ENCODE peak calls at places on chromosome 21, in five cellular contexts. O is CD4-positive, alpha-beta T cell; D is tibial nerve; K is lower leg skin; N is endothelial cell. J is an unnamed sample.

GRCh38 chr21:22536511-22536910 is 1538.3 kb downstream of the NCAM2 start:
- DNase-seq in O (no peak), D (no peak), K (no peak), N (no peak), J (no peak)

GRCh38 chr21:27269646-27270045 is 302.8 kb upstream of the ADAMTS5 start:
- DNase-seq in O (no peak), D (no peak), K (no peak), N (no peak), J (peak)

GRCh38 chr21:46099476-46099875 is 1.6 kb downstream of the COL6A2 start:
- DNase-seq in O (no peak), D (peak), K (peak), N (peak), J (no peak)

GRCh38 chr21:28336299-28336698 is 656.4 kb downstream of the LTN1 start:
- DNase-seq in O (no peak), D (no peak), K (no peak), N (no peak), J (peak)

GRCh38 chr21:34771512-34772028 is 102.8 kb downstream of the CLIC6 start:
- DNase-seq in O (no peak), D (no peak), K (no peak), N (no peak), J (no peak)

GRCh38 chr21:14846619-14847018 is 218.2 kb downstream of the NRIP1 start:
- DNase-seq in O (no peak), D (no peak), K (no peak), N (no peak), J (no peak)

GRCh38 chr21:14737922-14738321 is 191.8 kb upstream of the SAMSN1 start:
- DNase-seq in O (no peak), D (no peak), K (no peak), N (peak), J (peak)

GRCh38 chr21:14766241-14766640 is 220.1 kb upstream of the SAMSN1 start:
- DNase-seq in O (no peak), D (no peak), K (no peak), N (no peak), J (no peak)

GRCh38 chr21:39144191-39144590 is 39.1 kb downstream of the PSMG1 start:
- DNase-seq in O (no peak), D (no peak), K (no peak), N (no peak), J (no peak)

GRCh38 chr21:46118305-46118870 is 20.5 kb downstream of the COL6A2 start:
- DNase-seq in O (no peak), D (peak), K (peak), N (peak), J (no peak)

GRCh38 chr21:28832013-28832714 is 160.5 kb downstream of the LTN1 start:
- DNase-seq in O (no peak), D (no peak), K (no peak), N (no peak), J (no peak)

GRCh38 chr21:35203093-35204021 is 154.3 kb upstream of the RUNX1 start:
- DNase-seq in O (no peak), D (no peak), K (no peak), N (no peak), J (no peak)

GRCh38 chr21:29181799-29182470 is 51.5 kb downstream of the MAP3K7CL start:
- DNase-seq in O (no peak), D (no peak), K (no peak), N (no peak), J (peak)

GRCh38 chr21:28393279-28393678 is 599.4 kb downstream of the LTN1 start:
- DNase-seq in O (no peak), D (no peak), K (no peak), N (no peak), J (peak)

GRCh38 chr21:44667612-44668011 is 885 bp upstream of the KRTAP12-2 start:
- DNase-seq in O (no peak), D (no peak), K (no peak), N (no peak), J (no peak)

GRCh38 chr21:44664691-44665090 is 2.0 kb downstream of the KRTAP12-2 start:
- DNase-seq in O (no peak), D (no peak), K (peak), N (no peak), J (no peak)

GRCh38 chr21:44671911-44672310 is 5.2 kb upstream of the KRTAP12-2 start:
- DNase-seq in O (no peak), D (no peak), K (no peak), N (no peak), J (no peak)

GRCh38 chr21:44670642-44671432 is 4.1 kb upstream of the KRTAP12-2 start:
- DNase-seq in O (no peak), D (no peak), K (peak), N (no peak), J (no peak)

GRCh38 chr21:44666401-44667320 is at the start of gene KRTAP12-2:
- DNase-seq in O (no peak), D (no peak), K (peak), N (no peak), J (no peak)
- TF ChIP-seq CTCF in O (no peak), D (no peak), K (no peak), N (no peak), J (no peak)

GRCh38 chr21:42042651-42043050 is 28.5 kb upstream of the UMODL1 start:
- DNase-seq in O (no peak), D (no peak), K (no peak), N (no peak), J (no peak)

GRCh38 chr21:42040411-42041180 is 30.4 kb upstream of the ZBTB21 start:
- DNase-seq in O (no peak), D (no peak), K (no peak), N (no peak), J (peak)

GRCh38 chr21:42039911-42040351 is 29.8 kb upstream of the ZBTB21 start:
- DNase-seq in O (no peak), D (no peak), K (no peak), N (no peak), J (no peak)

GRCh38 chr21:42041711-42042110 is 29.4 kb upstream of the UMODL1 start:
- DNase-seq in O (no peak), D (no peak), K (no peak), N (no peak), J (no peak)

DNA sequence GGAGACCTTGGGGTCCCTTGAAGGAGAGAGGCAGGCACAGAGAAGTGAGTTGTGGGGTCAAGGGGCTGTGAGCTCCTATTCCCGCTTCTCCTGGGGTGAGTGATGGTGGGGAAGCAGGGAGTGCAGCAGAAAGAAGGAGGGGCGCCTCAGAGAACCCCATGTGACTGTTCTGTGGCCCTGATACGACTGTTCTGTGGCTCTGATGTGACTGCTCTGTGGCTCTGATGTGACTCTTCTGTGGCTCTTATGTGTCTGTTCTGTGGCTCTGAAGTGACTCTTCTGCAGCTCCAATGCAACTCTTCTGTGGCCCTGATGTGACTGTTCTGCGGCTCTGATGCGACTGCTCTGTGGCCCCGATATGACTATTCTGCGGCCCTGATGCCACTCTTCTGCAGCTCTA is 29.9 kb upstream of the UMODL1 start:
- DNase-seq in O (no peak), D (no peak), K (no peak), N (no peak), J (no peak)
- TF ChIP-seq CTCF in O (no peak), D (no peak), K (no peak), N (no peak), J (no peak)

DNA sequence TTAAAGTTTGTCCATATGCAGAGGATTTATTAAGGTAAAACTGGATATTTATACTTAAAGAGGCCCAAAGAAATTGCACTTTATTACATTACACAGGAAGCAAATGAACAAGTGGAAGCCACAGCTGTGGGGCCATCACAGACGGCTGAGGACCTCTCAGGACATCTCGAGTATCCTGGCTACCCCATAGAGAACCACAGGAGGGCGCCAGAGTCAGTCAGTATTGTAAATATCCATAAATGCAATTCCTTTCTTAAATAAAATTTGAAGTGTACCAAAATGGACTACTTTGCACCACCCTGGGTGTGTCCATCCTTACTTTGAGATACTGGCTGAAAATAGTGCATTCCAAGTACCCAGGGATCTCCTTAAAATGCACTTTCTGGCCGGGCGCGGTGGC is 257.2 kb downstream of the MRPL39 start:
- DNase-seq in O (no peak), D (no peak), K (no peak), N (peak), J (no peak)
- TF ChIP-seq CTCF in O (no peak), D (no peak), K (no peak), N (peak), J (peak)

DNA sequence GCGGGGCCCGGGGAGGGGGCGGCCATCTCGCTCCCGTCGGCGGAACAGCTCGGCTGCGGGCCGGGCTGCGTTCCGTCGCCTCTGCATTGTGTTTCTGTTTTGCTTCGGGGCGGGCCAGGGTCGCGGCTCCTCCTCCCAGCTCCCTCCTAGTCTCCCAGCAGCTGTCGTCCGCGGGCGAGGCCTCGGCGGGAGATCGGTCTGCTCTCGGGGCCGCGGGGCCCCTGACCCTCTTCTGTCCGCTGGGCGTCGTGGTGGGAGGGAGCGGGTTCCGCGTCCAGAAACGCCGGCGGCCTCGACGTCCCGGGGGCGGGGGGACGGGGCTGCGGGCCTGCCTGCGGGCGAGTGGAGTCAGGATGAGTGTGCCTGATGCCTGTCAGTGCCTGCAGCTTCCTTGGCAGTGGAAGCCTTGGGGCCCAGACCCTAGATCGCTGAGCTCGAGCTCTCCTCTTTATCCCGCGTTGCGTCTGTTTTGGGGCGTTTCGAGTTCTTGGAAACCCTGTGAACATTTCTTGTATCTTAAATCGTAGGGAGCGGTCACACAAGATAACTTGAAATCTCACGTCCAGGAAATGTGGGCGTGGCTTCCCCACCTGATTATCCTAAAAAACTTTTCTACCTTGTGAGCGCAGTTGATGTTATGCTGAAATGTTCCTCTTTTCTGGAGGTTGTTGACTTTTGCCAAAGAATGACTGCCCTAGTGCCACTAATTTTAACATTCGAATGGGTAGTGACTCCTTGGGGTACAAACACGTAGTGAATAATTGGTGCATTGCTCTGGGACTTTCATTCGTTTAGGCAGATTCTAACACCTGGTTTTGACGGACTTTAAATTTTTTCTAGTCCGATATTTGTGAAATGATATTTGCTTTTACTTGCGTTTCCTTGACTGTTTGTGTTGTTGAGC is 676 bp downstream of the MORC3 start:
- DNase-seq in O (no peak), D (peak), K (peak), N (peak), J (no peak)
- TF ChIP-seq CTCF in O (no peak), D (no peak), K (no peak), N (no peak), J (no peak)

GRCh38 chr21:21156397-21156796 is 158.2 kb downstream of the NCAM2 start:
- DNase-seq in O (no peak), D (no peak), K (no peak), N (no peak), J (no peak)

GRCh38 chr21:21163904-21164303 is 165.7 kb downstream of the NCAM2 start:
- DNase-seq in O (peak), D (peak), K (no peak), N (peak), J (peak)

GRCh38 chr21:21156919-21157318 is 158.7 kb downstream of the NCAM2 start:
- DNase-seq in O (no peak), D (no peak), K (no peak), N (no peak), J (no peak)

GRCh38 chr21:21159253-21159899 is 161.2 kb downstream of the NCAM2 start:
- DNase-seq in O (no peak), D (no peak), K (no peak), N (no peak), J (no peak)

DNA sequence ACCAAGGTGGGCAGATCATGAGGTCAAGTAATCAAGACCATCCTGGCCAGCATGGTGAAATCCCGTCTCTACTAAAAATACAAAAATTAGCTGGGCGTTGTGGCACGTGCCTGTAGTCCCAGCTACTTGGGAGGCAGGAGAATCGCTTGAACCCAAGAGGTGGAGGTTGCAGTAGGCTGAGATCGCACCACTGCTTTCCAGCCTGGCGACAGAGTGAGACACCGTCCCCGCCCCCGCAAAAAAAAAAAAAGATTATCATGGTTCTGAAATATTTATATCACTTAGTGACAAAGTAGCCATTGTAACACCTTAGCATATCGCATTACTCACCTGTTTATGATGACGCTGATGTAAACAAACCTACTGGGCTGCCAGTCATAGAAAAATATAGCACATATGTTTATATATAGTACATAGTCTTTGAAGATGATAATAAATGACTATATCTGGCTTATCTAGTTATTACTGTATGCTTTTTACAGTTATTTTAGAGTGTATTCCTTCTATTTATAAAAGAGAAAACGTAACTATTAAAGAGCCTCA is 160.2 kb downstream of the NCAM2 start:
- DNase-seq in O (no peak), D (no peak), K (no peak), N (no peak), J (no peak)
- TF ChIP-seq CTCF in O (no peak), D (no peak), K (no peak), N (no peak), J (no peak)

GRCh38 chr21:32770514-32771133 is 931 bp downstream of the PAXBP1 start:
- DNase-seq in O (peak), D (no peak), K (no peak), N (no peak), J (no peak)
- TF ChIP-seq CTCF in O (no peak), D (no peak), K (no peak), N (no peak), J (no peak)

DNA sequence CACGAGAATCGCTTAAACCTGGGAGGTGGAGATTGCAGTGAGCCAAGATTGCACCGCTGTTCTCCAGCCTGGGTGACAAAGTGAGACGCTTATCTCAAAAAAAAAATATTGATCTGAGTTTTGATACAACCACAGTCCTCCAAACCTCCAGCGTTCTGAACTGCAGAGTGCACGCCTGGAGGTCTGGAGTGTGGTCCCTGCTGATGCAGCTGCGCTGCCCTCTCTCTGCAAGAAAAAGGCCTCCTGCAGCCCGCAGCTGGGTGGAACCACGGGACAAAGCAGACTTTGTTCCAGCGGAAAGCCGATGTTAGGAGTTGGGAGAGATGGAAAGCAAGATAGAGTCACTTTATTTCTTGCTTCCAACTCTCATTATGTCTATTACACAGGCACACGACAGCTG is 144.9 kb upstream of the SOD1 start:
- DNase-seq in O (no peak), D (peak), K (no peak), N (peak), J (no peak)
- TF ChIP-seq CTCF in O (no peak), D (no peak), K (no peak), N (no peak), J (peak)